ENCODE peak calls at places on chromosomes 2 and 18, in five cellular contexts. I is glomerular endothelial cell, M is AG08395, X is GM06990, Z is HepG2. E is an unnamed sample.

GRCh38 chr18:36321636-36322407 is 24.3 kb downstream of the FHOD3 start:
- DNase-seq in I (no peak), M (peak; percentile 35), X (no peak), Z (no peak), E (no peak)

GRCh38 chr18:48622911-48623431 is 84.1 kb downstream of the CTIF start:
- DNase-seq in I (no peak), M (no peak), X (peak; percentile 37), Z (no peak), E (no peak)

GRCh38 chr2:181146171-181146570 is 165.8 kb downstream of the UBE2E3 start:
- DNase-seq in I (no peak), M (no peak), X (no peak), Z (no peak), E (no peak)

GRCh38 chr2:101022221-101022620 is 20.1 kb downstream of the RPL31 start:
- DNase-seq in I (no peak), M (no peak), X (no peak), Z (no peak), E (no peak)

GRCh38 chr2:234823877-234824376 is 127.9 kb upstream of the SH3BP4 start:
- DNase-seq in I (peak; percentile 85), M (peak; percentile 98), X (no peak), Z (peak; percentile 80), E (peak; percentile 96)

GRCh38 chr18:38007931-38008330 is 442.3 kb upstream of the CELF4 start:
- DNase-seq in I (no peak), M (no peak), X (no peak), Z (no peak), E (no peak)

GRCh38 chr2:7077660-7078278 is 160.6 kb downstream of the RNF144A start:
- DNase-seq in I (peak; percentile 97), M (peak; percentile 58), X (no peak), Z (no peak), E (no peak)

GRCh38 chr18:48490641-48491040 is 48.2 kb upstream of the CTIF start:
- DNase-seq in I (no peak), M (peak; percentile 24), X (no peak), Z (no peak), E (no peak)

GRCh38 chr2:1816414-1816911 is 72.1 kb upstream of the PXDN start:
- DNase-seq in I (no peak), M (peak; percentile 83), X (no peak), Z (no peak), E (peak; percentile 65)

GRCh38 chr2:158702740-158703139 is 92.4 kb upstream of the DAPL1 start:
- DNase-seq in I (no peak), M (no peak), X (no peak), Z (no peak), E (no peak)

GRCh38 chr2:20771296-20771695 is 51.6 kb downstream of the LDAH start:
- DNase-seq in I (no peak), M (no peak), X (no peak), Z (no peak), E (no peak)

GRCh38 chr2:201638331-201638730 is 5.0 kb downstream of the TMEM237 start:
- DNase-seq in I (no peak), M (no peak), X (no peak), Z (no peak), E (no peak)

GRCh38 chr2:226707500-226707899 is 92.1 kb downstream of the IRS1 start:
- DNase-seq in I (no peak), M (no peak), X (no peak), Z (no peak), E (no peak)

GRCh38 chr2:19354417-19355022 is 3.9 kb downstream of the OSR1 start:
- DNase-seq in I (no peak), M (no peak), X (no peak), Z (no peak), E (no peak)

GRCh38 chr2:119751706-119752105 is 8.0 kb upstream of the PTPN4 start:
- DNase-seq in I (no peak), M (no peak), X (no peak), Z (no peak), E (no peak)

GRCh38 chr2:237697586-237698337 is 70.4 kb downstream of the LRRFIP1 start:
- DNase-seq in I (no peak), M (no peak), X (no peak), Z (no peak), E (no peak)

GRCh38 chr2:1750935-1751767 is 6.8 kb upstream of the PXDN start:
- DNase-seq in I (no peak), M (peak; percentile 83), X (no peak), Z (peak; percentile 28), E (peak; percentile 52)

GRCh38 chr2:181780159-181781081 is 100.1 kb upstream of the NEUROD1 start:
- DNase-seq in I (no peak), M (no peak), X (no peak), Z (no peak), E (no peak)

GRCh38 chr2:36433311-36434217 is 78.0 kb downstream of the CRIM1 start:
- DNase-seq in I (no peak), M (peak; percentile 27), X (no peak), Z (peak; percentile 97), E (peak; percentile 57)

GRCh38 chr2:162888641-162889040 is 50.1 kb upstream of the KCNH7 start:
- DNase-seq in I (peak; percentile 16), M (no peak), X (no peak), Z (no peak), E (no peak)

GRCh38 chr2:43798300-43798699 is 24.5 kb downstream of the DYNC2LI1 start:
- DNase-seq in I (no peak), M (peak; percentile 17), X (no peak), Z (no peak), E (no peak)

GRCh38 chr18:78168526-78168925 is 811.1 kb upstream of the SALL3 start:
- DNase-seq in I (no peak), M (no peak), X (no peak), Z (no peak), E (no peak)